ENCODE peak calls at places on chromosomes 2 and 18, in five cellular contexts. I is NB4, M is AG09319, H is endothelial cell, Y is fibroblast of lung. C is an unnamed sample.

GRCh38 chr2:215843579-215843978 is 169.8 kb downstream of the MREG start:
- DNase-seq in I (no peak), M (no peak), H (no peak), Y (peak; percentile 97), C (no peak)

GRCh38 chr2:220795705-220796104 is 776.4 kb downstream of the EPHA4 start:
- DNase-seq in I (no peak), M (no peak), H (no peak), Y (no peak), C (no peak)

GRCh38 chr2:127355407-127356008 is 32.3 kb downstream of the MAP3K2 start:
- DNase-seq in I (peak; percentile 51), M (no peak), H (peak; percentile 13), Y (no peak), C (no peak)

GRCh38 chr2:173232956-173233744 is 121.5 kb upstream of the CDCA7 start:
- DNase-seq in I (no peak), M (no peak), H (no peak), Y (peak; percentile 73), C (no peak)

GRCh38 chr2:160963957-160964356 is 196.3 kb upstream of the TANK start:
- DNase-seq in I (no peak), M (no peak), H (no peak), Y (no peak), C (no peak)

GRCh38 chr2:88500691-88501090 is 48.2 kb upstream of the FOXI3 start:
- DNase-seq in I (no peak), M (no peak), H (no peak), Y (no peak), C (no peak)

GRCh38 chr18:24517554-24517953 is 57.1 kb downstream of the HRH4 start:
- DNase-seq in I (no peak), M (no peak), H (no peak), Y (no peak), C (no peak)

GRCh38 chr2:157247068-157247407 is 10.5 kb upstream of the GALNT5 start:
- DNase-seq in I (no peak), M (no peak), H (no peak), Y (no peak), C (no peak)

GRCh38 chr2:239548491-239548890 is 147.7 kb upstream of the HDAC4 start:
- DNase-seq in I (no peak), M (no peak), H (no peak), Y (no peak), C (no peak)

GRCh38 chr2:10877691-10878111 is 34.0 kb upstream of the KCNF1 start:
- DNase-seq in I (no peak), M (no peak), H (no peak), Y (no peak), C (no peak)

GRCh38 chr2:111162718-111163331 is 42.1 kb downstream of the BCL2L11 start:
- DNase-seq in I (peak; percentile 29), M (no peak), H (peak; percentile 30), Y (peak; percentile 53), C (no peak)

GRCh38 chr2:208006833-208007232 is 18.5 kb downstream of the PLEKHM3 start:
- DNase-seq in I (peak; percentile 27), M (no peak), H (no peak), Y (peak; percentile 82), C (no peak)

GRCh38 chr18:46502444-46502843 is 154.6 kb downstream of the LOXHD1 start:
- DNase-seq in I (peak; percentile 23), M (no peak), H (peak; percentile 55), Y (peak; percentile 5), C (peak; percentile 48)

GRCh38 chr2:222196159-222196558 is 102.6 kb downstream of the PAX3 start:
- DNase-seq in I (no peak), M (no peak), H (no peak), Y (peak; percentile 34), C (no peak)

GRCh38 chr18:78813156-78813555 is 166.5 kb upstream of the SALL3 start:
- DNase-seq in I (no peak), M (no peak), H (no peak), Y (no peak), C (no peak)

DNA sequence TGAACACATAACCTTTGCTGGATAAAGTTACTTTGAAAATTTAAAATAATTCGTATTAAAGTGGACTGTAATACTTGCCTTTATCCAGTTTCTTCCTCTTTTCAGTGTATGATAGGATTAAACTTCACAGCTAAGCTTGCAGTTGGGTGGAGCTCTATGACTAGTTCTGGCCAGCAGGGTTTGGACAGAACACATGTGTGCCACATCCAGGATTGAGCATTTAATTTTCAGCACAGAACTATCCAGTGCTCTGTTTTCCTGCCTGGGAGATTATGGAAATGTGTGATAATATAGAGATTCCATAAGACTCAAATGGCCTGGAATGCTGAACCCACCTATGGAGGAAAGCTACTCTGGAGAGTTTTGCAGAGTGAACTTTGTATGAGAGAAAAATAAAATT is 200.2 kb downstream of the OSR1 start:
- DNase-seq in I (no peak), M (no peak), H (no peak), Y (no peak), C (no peak)
- TF ChIP-seq CTCF in I (no peak), M (no peak), H (no peak), Y (peak; percentile 15), C (no peak)

DNA sequence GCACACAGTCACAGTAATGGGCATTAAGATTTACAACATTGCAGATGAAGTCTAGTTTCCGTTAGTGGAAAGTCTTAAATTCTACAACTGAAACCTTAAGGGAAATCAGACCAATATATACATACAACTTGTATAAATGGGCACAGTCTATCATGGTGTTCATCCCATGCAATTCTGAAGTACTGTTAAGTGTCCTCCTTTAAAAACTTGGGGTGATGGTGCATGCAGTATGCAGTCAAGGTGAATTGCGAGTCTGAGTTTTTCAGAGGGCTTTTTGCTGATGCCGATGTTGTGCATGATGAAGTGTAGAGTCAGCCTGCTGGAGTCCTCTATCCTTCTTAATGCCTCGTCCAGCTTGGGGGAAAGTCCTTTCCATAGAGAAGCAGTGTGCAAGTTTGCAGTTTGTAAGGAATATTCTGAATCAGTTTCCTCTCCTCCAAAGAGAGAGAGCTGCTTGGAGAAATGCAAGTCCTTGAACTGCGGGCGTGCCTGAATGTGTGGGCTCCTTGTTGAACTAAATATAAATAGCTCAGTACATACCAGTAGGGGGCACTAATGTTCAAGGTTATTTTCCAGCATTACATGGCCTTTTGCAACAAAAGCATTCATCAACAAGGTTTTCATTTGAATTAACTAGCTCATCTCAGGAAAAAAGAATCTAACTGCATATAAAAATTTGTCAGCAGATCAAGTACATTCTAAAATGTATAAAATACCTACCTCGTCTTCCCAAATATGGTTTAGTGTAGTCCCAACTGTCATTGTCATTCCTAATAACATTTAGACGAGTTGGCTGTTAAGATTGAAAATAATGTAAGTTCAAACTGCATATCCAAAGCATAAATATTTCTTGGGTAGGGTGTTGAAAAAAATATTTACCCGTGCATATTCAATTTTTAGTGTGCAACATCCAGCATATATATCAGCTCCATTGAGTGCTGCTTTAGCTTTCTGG is 21.3 kb downstream of the HNRNPLL start:
- DNase-seq in I (peak; percentile 87), M (peak; percentile 59), H (no peak), Y (peak; percentile 61), C (no peak)
- TF ChIP-seq CTCF in I (peak; percentile 45), M (peak; percentile 48), H (peak; percentile 85), Y (peak; percentile 54), C (peak; percentile 71)

GRCh38 chr2:9493478-9493877 is 19.1 kb downstream of the IAH1 start:
- DNase-seq in I (no peak), M (no peak), H (no peak), Y (no peak), C (no peak)
- TF ChIP-seq CTCF in I (no peak), M (no peak), H (no peak), Y (no peak), C (no peak)

DNA sequence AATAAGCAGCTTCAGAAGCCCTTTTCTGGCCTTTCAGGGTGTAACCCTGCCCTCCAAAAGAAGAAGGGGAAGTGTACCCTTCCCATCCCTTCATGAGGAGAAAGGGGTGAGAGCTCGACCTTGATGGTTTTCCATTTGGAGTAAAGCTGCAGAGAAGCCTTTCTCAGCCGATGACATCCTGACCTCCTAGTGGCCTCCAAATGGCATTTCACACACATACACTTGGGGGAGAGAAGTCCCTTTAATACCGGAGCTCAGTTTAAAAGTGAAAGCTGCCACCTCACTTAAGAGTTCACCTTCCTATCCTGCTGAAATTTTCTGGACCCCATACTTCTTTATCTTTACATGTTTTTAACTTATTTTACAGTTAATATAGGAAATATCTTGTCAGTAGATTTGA is 716.7 kb downstream of the DCDC2C start:
- DNase-seq in I (peak; percentile 8), M (no peak), H (no peak), Y (no peak), C (no peak)
- TF ChIP-seq CTCF in I (no peak), M (no peak), H (no peak), Y (no peak), C (peak; percentile 42)

DNA sequence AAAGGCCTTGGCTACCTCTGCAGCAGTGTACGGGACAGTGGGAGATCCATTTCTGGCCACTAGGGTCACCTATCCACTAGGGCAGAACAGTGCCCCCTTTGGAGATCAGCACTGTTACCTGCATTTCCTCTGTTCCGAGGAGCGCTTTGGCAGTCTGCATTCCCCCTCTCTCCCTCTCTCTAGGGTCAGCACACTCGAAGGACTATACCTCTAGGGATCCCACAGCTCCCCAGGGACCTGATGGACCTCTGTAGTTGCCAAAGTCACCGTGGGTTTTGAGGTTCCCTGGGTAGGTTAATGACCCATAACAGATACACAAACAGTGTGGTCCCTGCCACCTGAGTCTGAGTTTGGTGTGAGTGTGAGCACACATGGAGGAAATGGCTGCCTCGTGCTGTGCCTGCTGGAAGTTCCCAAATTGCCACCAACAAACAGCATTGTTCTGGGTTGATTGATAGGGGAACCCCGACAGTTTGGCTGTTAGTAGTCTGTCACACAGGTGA is 99.8 kb upstream of the VWC2L start:
- DNase-seq in I (peak; percentile 12), M (no peak), H (no peak), Y (no peak), C (no peak)
- TF ChIP-seq CTCF in I (peak; percentile 31), M (no peak), H (no peak), Y (no peak), C (peak; percentile 37)

C was measured in progenitor cell of endocrine pancreas.